ENCODE peak calls at places on chromosomes 13 and 19, in four cellular contexts. S, I, H and V are unnamed samples.

GRCh38 chr13:97986841-97987240 is 33.4 kb downstream of the IPO5 start:
- DNase-seq in S (no peak), I (no peak), H (no peak), V (no peak)

GRCh38 chr19:42290523-42291436 is 11.2 kb upstream of the PRR19 start:
- DNase-seq in S (peak), I (no peak), H (peak), V (no peak)

GRCh38 chr19:4061683-4062575 is 4.8 kb downstream of the ZBTB7A start:
- DNase-seq in S (peak), I (no peak), H (no peak), V (no peak)

GRCh38 chr13:112804374-112804773 is 114.5 kb downstream of the ATP11A start:
- DNase-seq in S (no peak), I (no peak), H (no peak), V (no peak)

GRCh38 chr19:53308339-53308811 is 25.2 kb upstream of the ZNF845 start:
- DNase-seq in S (no peak), I (no peak), H (peak), V (no peak)

GRCh38 chr13:113654591-113655357 is 3.2 kb downstream of the ATP4B start:
- DNase-seq in S (no peak), I (no peak), H (no peak), V (no peak)

GRCh38 chr19:18915639-18916038 is 3.5 kb downstream of the COPE start:
- DNase-seq in S (peak), I (no peak), H (peak), V (peak)

GRCh38 chr13:75566658-75567057 is 17.1 kb downstream of the UCHL3 start:
- DNase-seq in S (no peak), I (no peak), H (peak), V (no peak)

GRCh38 chr13:106078191-106078590 is 457.3 kb downstream of the EFNB2 start:
- DNase-seq in S (no peak), I (no peak), H (no peak), V (no peak)

GRCh38 chr19:53977429-53977990 is 13.9 kb upstream of the CACNG6 start:
- DNase-seq in S (peak), I (no peak), H (peak), V (peak)

GRCh38 chr13:100339411-100339935 is 249.1 kb downstream of the GGACT start:
- DNase-seq in S (no peak), I (no peak), H (no peak), V (no peak)

GRCh38 chr13:93861818-93862217 is 617.7 kb downstream of the DCT start:
- DNase-seq in S (no peak), I (no peak), H (no peak), V (no peak)

GRCh38 chr19:14059652-14060155 is 2.2 kb downstream of the PALM3 start:
- DNase-seq in S (no peak), I (no peak), H (peak), V (no peak)

GRCh38 chr13:59790626-59791025 is 373.1 kb downstream of the DIAPH3 start:
- DNase-seq in S (no peak), I (no peak), H (no peak), V (no peak)

GRCh38 chr19:33673996-33674395 is 52.2 kb downstream of the CHST8 start:
- DNase-seq in S (no peak), I (no peak), H (peak), V (no peak)

GRCh38 chr13:83752141-83752540 is 130.1 kb downstream of the SLITRK1 start:
- DNase-seq in S (no peak), I (peak), H (no peak), V (no peak)

GRCh38 chr19:21141787-21142464 is at the start of gene ZNF431:
- DNase-seq in S (peak), I (no peak), H (peak), V (peak)

GRCh38 chr19:39997595-39998216 is 846 bp downstream of the ZNF546 start:
- DNase-seq in S (no peak), I (no peak), H (peak), V (no peak)

GRCh38 chr19:3343619-3344502 is 22.5 kb upstream of the NFIC start:
- DNase-seq in S (peak), I (peak), H (peak), V (peak)

GRCh38 chr13:79799049-79799448 is 318.1 kb downstream of the NDFIP2 start:
- DNase-seq in S (no peak), I (no peak), H (peak), V (no peak)

GRCh38 chr13:27000686-27001085 is 170.9 kb downstream of the USP12 start:
- DNase-seq in S (no peak), I (no peak), H (no peak), V (no peak)

GRCh38 chr19:10501971-10502523 is 1.1 kb downstream of the KEAP1 start:
- DNase-seq in S (peak), I (no peak), H (peak), V (no peak)

GRCh38 chr19:48501446-48501960 is 10.1 kb downstream of the LMTK3 start:
- DNase-seq in S (no peak), I (peak), H (no peak), V (peak)

GRCh38 chr19:35310811-35311465 is 18.0 kb upstream of the CD22 start:
- DNase-seq in S (no peak), I (no peak), H (no peak), V (no peak)

GRCh38 chr19:3716147-3716668 is 8.0 kb downstream of the TJP3 start:
- DNase-seq in S (no peak), I (no peak), H (no peak), V (no peak)

GRCh38 chr19:29741776-29742175 is 26.7 kb upstream of the C19orf12 start:
- DNase-seq in S (no peak), I (no peak), H (no peak), V (no peak)

GRCh38 chr19:49462492-49462891 is 9.5 kb downstream of the ALDH16A1 start:
- DNase-seq in S (no peak), I (no peak), H (no peak), V (no peak)

GRCh38 chr13:21445759-21446158 is 13.3 kb downstream of the ZDHHC20 start:
- DNase-seq in S (no peak), I (no peak), H (no peak), V (no peak)

GRCh38 chr19:38351865-38352395 is 16.3 kb downstream of the CATSPERG start:
- DNase-seq in S (no peak), I (no peak), H (no peak), V (no peak)

GRCh38 chr13:111917086-111917485 is 149.9 kb upstream of the SOX1 start:
- DNase-seq in S (no peak), I (no peak), H (no peak), V (no peak)

GRCh38 chr19:23440791-23441190 is 45.5 kb upstream of the ZNF91 start:
- DNase-seq in S (no peak), I (no peak), H (peak), V (no peak)

GRCh38 chr13:113448545-113448884 is 4.8 kb downstream of the ADPRHL1 start:
- DNase-seq in S (peak), I (no peak), H (no peak), V (no peak)

GRCh38 chr19:41112728-41113290 is 1.4 kb upstream of the CYP2F1 start:
- DNase-seq in S (no peak), I (no peak), H (no peak), V (no peak)

GRCh38 chr13:77507931-77508776 is 27.4 kb upstream of the SCEL start:
- DNase-seq in S (no peak), I (peak), H (no peak), V (peak)

GRCh38 chr13:59664586-59664985 is 499.1 kb downstream of the DIAPH3 start:
- DNase-seq in S (no peak), I (no peak), H (no peak), V (no peak)

GRCh38 chr19:16337809-16338469 is 13.3 kb downstream of the KLF2 start:
- DNase-seq in S (no peak), I (no peak), H (no peak), V (no peak)

GRCh38 chr19:52692431-52693008 is 42.3 kb downstream of the ZNF611 start:
- DNase-seq in S (no peak), I (no peak), H (no peak), V (no peak)

GRCh38 chr19:41774515-41774980 is 19.2 kb downstream of the CEACAM6 start:
- DNase-seq in S (no peak), I (peak), H (no peak), V (peak)

GRCh38 chr19:1016647-1017114 is 4.2 kb downstream of the TMEM259 start:
- DNase-seq in S (no peak), I (no peak), H (no peak), V (no peak)
- H3K27ac ChIP-seq in S (peak), I (peak), H (no peak), V (peak)

GRCh38 chr13:40152145-40152544 is 496.7 kb downstream of the COG6 start:
- DNase-seq in S (no peak), I (no peak), H (no peak), V (peak)

GRCh38 chr13:40149611-40150283 is 494.3 kb downstream of the COG6 start:
- DNase-seq in S (no peak), I (no peak), H (no peak), V (peak)

GRCh38 chr13:40152904-40153303 is 497.4 kb downstream of the COG6 start:
- DNase-seq in S (no peak), I (no peak), H (no peak), V (no peak)

GRCh38 chr13:40155176-40155575 is 499.7 kb downstream of the COG6 start:
- DNase-seq in S (no peak), I (no peak), H (no peak), V (no peak)

GRCh38 chr13:40153516-40153915 is 498.1 kb downstream of the COG6 start:
- DNase-seq in S (no peak), I (no peak), H (no peak), V (no peak)
- H3K27ac ChIP-seq in S (no peak), I (no peak), H (no peak), V (no peak)

GRCh38 chr19:579111-579841 is 6.9 kb downstream of the BSG start:
- DNase-seq in S (no peak), I (no peak), H (no peak), V (no peak)

GRCh38 chr19:574658-575526 is 2.5 kb downstream of the BSG start:
- DNase-seq in S (peak), I (no peak), H (no peak), V (no peak)

GRCh38 chr19:575527-576506 is 3.4 kb downstream of the BSG start:
- DNase-seq in S (peak), I (peak), H (peak), V (peak)

GRCh38 chr19:577439-578392 is 5.3 kb downstream of the BSG start:
- DNase-seq in S (no peak), I (no peak), H (no peak), V (no peak)

GRCh38 chr19:576768-577438 is 4.5 kb downstream of the BSG start:
- DNase-seq in S (no peak), I (no peak), H (no peak), V (no peak)
- H3K27ac ChIP-seq in S (peak), I (peak), H (no peak), V (peak)

GRCh38 chr13:47463726-47464125 is 537.3 kb downstream of the SUCLA2 start:
- DNase-seq in S (no peak), I (no peak), H (no peak), V (no peak)
- H3K27ac ChIP-seq in S (no peak), I (no peak), H (no peak), V (no peak)